ENCODE peak calls at places on chromosomes 2 and 18, in seven cellular contexts. N, H, C, Z, O, W and L are unnamed samples. For H3K36me3, the result is how much of the 10 kb centered on the place peaks cover.

GRCh38 chr2:43462866-43463641 is 132.8 kb downstream of the THADA start:
- DNase-seq in N (peak), C (no peak), O (no peak), H (peak), Z (no peak), W (no peak), L (no peak)

GRCh38 chr2:168192839-168193616 is 54.4 kb downstream of the STK39 start:
- DNase-seq in W (no peak), C (no peak), O (peak), H (peak), N (peak), Z (no peak), L (no peak)

GRCh38 chr2:179543361-179543901 is 278.8 kb upstream of the SESTD1 start:
- DNase-seq in H (peak), W (no peak), O (no peak), C (no peak), N (no peak), Z (no peak), L (no peak)

GRCh38 chr2:10400978-10401951 is 46.9 kb downstream of the ODC1 start:
- DNase-seq in C (no peak), H (no peak), Z (no peak), O (no peak), N (peak), W (peak), L (no peak)

GRCh38 chr2:42913280-42913878 is 121.0 kb upstream of the HAAO start:
- DNase-seq in H (no peak), Z (no peak), N (no peak), C (no peak), W (no peak), O (no peak), L (no peak)

GRCh38 chr18:49521251-49521650 is 34.2 kb upstream of the C18orf32 start:
- DNase-seq in W (no peak), Z (no peak), H (no peak), N (no peak), C (peak), O (no peak), L (no peak)

GRCh38 chr18:40058811-40059570 is 1896.0 kb upstream of the PIK3C3 start:
- DNase-seq in C (no peak), O (no peak), N (no peak), Z (no peak), H (no peak), W (no peak), L (no peak)

GRCh38 chr2:25388491-25388890 is 46.8 kb upstream of the DNMT3A start:
- DNase-seq in N (no peak), W (no peak), C (peak), O (no peak), H (no peak), Z (no peak), L (no peak)

GRCh38 chr2:44118257-44118656 is 50.4 kb upstream of the PPM1B start:
- DNase-seq in Z (no peak), C (no peak), N (no peak), O (no peak), W (no peak), H (no peak), L (no peak)

GRCh38 chr18:77481541-77481940 is 231.9 kb downstream of the GALR1 start:
- DNase-seq in W (no peak), C (no peak), H (no peak), O (no peak), Z (no peak), N (no peak), L (no peak)

GRCh38 chr18:77482190-77482928 is 232.7 kb downstream of the GALR1 start:
- DNase-seq in N (no peak), O (no peak), H (no peak), W (no peak), C (no peak), Z (no peak), L (no peak)

GRCh38 chr18:77479047-77479446 is 229.4 kb downstream of the GALR1 start:
- DNase-seq in N (no peak), W (no peak), Z (no peak), O (no peak), C (no peak), H (no peak), L (no peak)

GRCh38 chr18:77478619-77479018 is 229.0 kb downstream of the GALR1 start:
- DNase-seq in H (no peak), O (no peak), C (no peak), Z (peak), W (peak), N (peak), L (no peak)
- H3K27ac ChIP-seq in H (no peak), O (no peak), C (no peak), Z (no peak), W (no peak), N (no peak), L (no peak)

GRCh38 chr2:28904295-28904694 is 9.8 kb downstream of the WDR43 start:
- DNase-seq in H (peak), Z (no peak), W (no peak), N (no peak), C (no peak), O (no peak), L (no peak)
- H3K36me3 ChIP-seq in H (half or more), Z (under half), W (under half), N (under half), C (under half), O (under half), L (under half)

GRCh38 chr2:69828913-69829242 is 582 bp upstream of the GMCL1 start:
- DNase-seq in C (no peak), W (no peak), Z (no peak), O (no peak), N (no peak), H (no peak), L (no peak)
- H3K27ac ChIP-seq in C (peak), W (peak), Z (peak), O (peak), N (peak), H (peak), L (peak)

GRCh38 chr2:190503088-190503487 is 31.4 kb downstream of the NEMP2 start:
- DNase-seq in C (no peak), O (no peak), N (peak), H (no peak), W (no peak), Z (no peak), L (no peak)
- H3K36me3 ChIP-seq in C (half or more), O (half or more), N (under half), H (under half), W (under half), Z (under half), L (under half)

GRCh38 chr2:19801367-19802087 is 100.3 kb downstream of the TTC32 start:
- DNase-seq in W (peak), H (peak), N (no peak), C (no peak), Z (peak), O (no peak), L (peak)
- H3K27ac ChIP-seq in W (peak), H (peak), N (no peak), C (peak), Z (peak), O (no peak), L (no peak)